ENCODE peak calls at places on chromosome 20, in eight cellular contexts. C is mesenchymal stem cell; M is NCI-H2171 treated with DMSO at 0.1 percent for 48 hours; V is RKO; D is islet precursor cell; W is AG09309; G is naive thymus-derived CD8-positive, alpha-beta T cell; T is posterior vena cava. J is an unnamed sample.

GRCh38 chr20:64084209-64085152 is at the start of gene LKAAEAR1:
- DNase-seq in C (no peak), W (no peak), G (no peak), D (no peak), T (no peak), M (peak), V (no peak), J (peak)

GRCh38 chr20:16020971-16021370 is 552.3 kb downstream of the KIF16B start:
- DNase-seq in T (no peak), W (no peak), M (no peak), V (no peak), D (no peak), G (no peak), C (no peak), J (peak)

GRCh38 chr20:12306107-12306506 is 388.4 kb downstream of the BTBD3 start:
- DNase-seq in D (no peak), M (no peak), C (no peak), W (no peak), V (no peak), G (no peak), T (no peak), J (no peak)

GRCh38 chr20:8667306-8667705 is 401.6 kb upstream of the PLCB4 start:
- DNase-seq in V (no peak), W (no peak), T (no peak), D (no peak), M (no peak), G (no peak), C (no peak), J (no peak)

GRCh38 chr20:25076731-25077609 is 5.0 kb downstream of the VSX1 start:
- DNase-seq in D (peak), G (no peak), T (peak), M (peak), V (peak), C (no peak), W (no peak), J (no peak)

GRCh38 chr20:3248167-3248992 is 9.4 kb upstream of the SLC4A11 start:
- DNase-seq in V (no peak), M (peak), D (peak), T (peak), C (peak), G (no peak), W (no peak), J (peak)

GRCh38 chr20:7332169-7332568 is 564.7 kb downstream of the BMP2 start:
- DNase-seq in G (no peak), C (no peak), T (no peak), W (no peak), M (no peak), D (no peak), V (no peak), J (no peak)

GRCh38 chr20:57374931-57375651 is 16.1 kb upstream of the RBM38 start:
- DNase-seq in V (no peak), T (peak), M (no peak), W (no peak), G (no peak), C (no peak), D (no peak), J (no peak)

GRCh38 chr20:62628691-62629090 is 13.6 kb upstream of the SLCO4A1 start:
- DNase-seq in T (no peak), M (no peak), W (no peak), D (peak), C (peak), G (no peak), V (no peak), J (no peak)

GRCh38 chr20:10250902-10251301 is 32.3 kb downstream of the SNAP25 start:
- DNase-seq in W (no peak), M (no peak), V (no peak), C (no peak), D (no peak), T (no peak), G (no peak), J (no peak)

GRCh38 chr20:60000271-60001026 is 42.2 kb downstream of the CDH26 start:
- DNase-seq in D (no peak), V (no peak), T (no peak), C (no peak), G (no peak), M (peak), W (no peak), J (no peak)

GRCh38 chr20:36092424-36093024 is 62.0 kb upstream of the EPB41L1 start:
- DNase-seq in G (peak), D (peak), V (peak), M (no peak), W (no peak), T (no peak), C (peak), J (peak)

GRCh38 chr20:2890743-2891142 is 17.5 kb downstream of the PTPRA start:
- DNase-seq in G (no peak), V (no peak), D (no peak), W (no peak), T (no peak), M (no peak), C (peak), J (peak)

GRCh38 chr20:10805764-10806163 is 132.0 kb upstream of the JAG1 start:
- DNase-seq in C (no peak), T (no peak), M (no peak), V (no peak), D (peak), G (no peak), W (no peak), J (no peak)

GRCh38 chr20:46652699-46653098 is 1.4 kb upstream of the SLC13A3 start:
- DNase-seq in V (peak), T (no peak), G (no peak), M (no peak), D (no peak), W (no peak), C (no peak), J (no peak)

GRCh38 chr20:62985089-62985778 is 21.5 kb downstream of the BHLHE23 start:
- DNase-seq in D (no peak), W (no peak), V (no peak), M (peak), G (no peak), T (no peak), C (no peak), J (no peak)

GRCh38 chr20:44706371-44707258 is 8.6 kb upstream of the CCN5 start:
- DNase-seq in G (no peak), C (no peak), W (no peak), M (no peak), V (no peak), T (peak), D (no peak), J (peak)

GRCh38 chr20:2768632-2769015 is 31.8 kb downstream of the CPXM1 start:
- DNase-seq in G (no peak), T (peak), V (no peak), W (no peak), C (no peak), M (no peak), D (peak), J (no peak)

GRCh38 chr20:18496042-18496441 is 983 bp downstream of the RBBP9 start:
- DNase-seq in T (no peak), M (no peak), W (no peak), D (no peak), G (no peak), C (peak), V (peak), J (peak)

GRCh38 chr20:61556116-61556515 is 304.1 kb downstream of the CDH4 start:
- DNase-seq in V (no peak), C (peak), T (no peak), G (no peak), D (peak), W (peak), M (no peak), J (peak)

GRCh38 chr20:23162887-23163286 is 76.8 kb upstream of the CD93 start:
- DNase-seq in W (no peak), T (peak), G (no peak), V (no peak), D (peak), C (no peak), M (no peak), J (no peak)

GRCh38 chr20:35463455-35464300 is 8.3 kb downstream of the CEP250 start:
- DNase-seq in G (peak), M (peak), D (peak), C (peak), T (no peak), V (peak), W (peak), J (peak)

GRCh38 chr20:5715068-5715841 is 34.9 kb upstream of the SHLD1 start:
- DNase-seq in M (no peak), W (no peak), C (no peak), V (no peak), T (no peak), D (no peak), G (peak), J (no peak)

GRCh38 chr20:41003143-41003932 is 25.3 kb upstream of the TOP1 start:
- DNase-seq in V (peak), W (peak), T (peak), D (no peak), G (peak), C (peak), M (peak), J (peak)

GRCh38 chr20:23652371-23652770 is 14.6 kb upstream of the CST3 start:
- DNase-seq in C (no peak), V (no peak), D (no peak), T (no peak), W (no peak), M (no peak), G (no peak), J (no peak)

GRCh38 chr20:11502051-11502450 is 415.6 kb upstream of the BTBD3 start:
- DNase-seq in M (no peak), C (no peak), G (no peak), V (no peak), D (no peak), T (no peak), W (no peak), J (peak)

GRCh38 chr20:37526839-37527637 is 638 bp downstream of the BLCAP start:
- DNase-seq in C (peak), G (no peak), M (no peak), T (no peak), D (peak), V (peak), W (no peak), J (peak)

GRCh38 chr20:10553326-10553984 is 118.3 kb downstream of the SLX4IP start:
- DNase-seq in G (no peak), T (peak), V (peak), C (peak), M (peak), W (no peak), D (peak), J (peak)

GRCh38 chr20:23225407-23226060 is 125.1 kb upstream of the NXT1 start:
- DNase-seq in T (peak), G (no peak), W (peak), M (no peak), C (peak), V (no peak), D (no peak), J (no peak)

GRCh38 chr20:32577657-32578056 is 7.5 kb downstream of the NOL4L start:
- DNase-seq in W (no peak), G (no peak), M (peak), T (no peak), V (no peak), D (no peak), C (no peak), J (no peak)

GRCh38 chr20:37702643-37703337 is 9.0 kb downstream of the CTNNBL1 start:
- DNase-seq in C (no peak), G (no peak), D (no peak), M (no peak), V (no peak), T (no peak), W (no peak), J (no peak)

GRCh38 chr20:41204304-41205265 is 67.2 kb downstream of the PLCG1 start:
- DNase-seq in V (no peak), T (no peak), W (no peak), G (no peak), M (no peak), C (no peak), D (no peak), J (no peak)

GRCh38 chr20:53839423-53840176 is 230.8 kb downstream of the BCAS1 start:
- DNase-seq in M (no peak), G (peak), V (no peak), W (no peak), T (no peak), C (no peak), D (no peak), J (no peak)